ENCODE peak calls at places on chromosomes 11 and 22, in four cellular contexts. I, A, X and S are unnamed samples.
A peak's percentile ranks its signal among the peaks of the same experiment; 100 is the strongest.

GRCh38 chr22:19821523-19822300 is 33.0 kb downstream of the GNB1L start:
- DNase-seq in X (no peak), I (no peak), A (no peak), S (no peak)

GRCh38 chr22:30969532-30970355 is 679 bp downstream of the TUG1 start:
- DNase-seq in X (peak; percentile 12), A (peak; percentile 66), I (no peak), S (peak; percentile 54)

GRCh38 chr11:66069715-66070603 is at the start of gene PACS1:
- DNase-seq in A (peak; percentile 92), I (no peak), X (peak; percentile 25), S (peak; percentile 72)

GRCh38 chr11:133306019-133306418 is 226.3 kb downstream of the OPCML start:
- DNase-seq in X (no peak), I (no peak), A (no peak), S (no peak)

GRCh38 chr11:121446752-121447156 is 5.4 kb upstream of the SORL1 start:
- DNase-seq in X (peak; percentile 27), A (no peak), I (no peak), S (no peak)

GRCh38 chr11:63840356-63841060 is 1.6 kb downstream of the MARK2 start:
- DNase-seq in X (no peak), A (no peak), I (no peak), S (no peak)

GRCh38 chr22:17303840-17304779 is 65.2 kb upstream of the CECR2 start:
- DNase-seq in X (no peak), A (no peak), I (peak; percentile 77), S (no peak)

GRCh38 chr11:79661373-79661772 is 220.5 kb upstream of the TENM4 start:
- DNase-seq in A (no peak), I (no peak), X (no peak), S (no peak)

GRCh38 chr11:19320764-19321163 is 80.0 kb upstream of the E2F8 start:
- DNase-seq in X (no peak), I (no peak), A (no peak), S (no peak)

GRCh38 chr22:39341179-39341578 is 8.6 kb upstream of the SYNGR1 start:
- DNase-seq in I (no peak), A (no peak), X (no peak), S (no peak)

GRCh38 chr22:39332441-39333064 is 13.1 kb upstream of the RPL3 start:
- DNase-seq in I (peak; percentile 36), A (no peak), X (no peak), S (no peak)

DNA sequence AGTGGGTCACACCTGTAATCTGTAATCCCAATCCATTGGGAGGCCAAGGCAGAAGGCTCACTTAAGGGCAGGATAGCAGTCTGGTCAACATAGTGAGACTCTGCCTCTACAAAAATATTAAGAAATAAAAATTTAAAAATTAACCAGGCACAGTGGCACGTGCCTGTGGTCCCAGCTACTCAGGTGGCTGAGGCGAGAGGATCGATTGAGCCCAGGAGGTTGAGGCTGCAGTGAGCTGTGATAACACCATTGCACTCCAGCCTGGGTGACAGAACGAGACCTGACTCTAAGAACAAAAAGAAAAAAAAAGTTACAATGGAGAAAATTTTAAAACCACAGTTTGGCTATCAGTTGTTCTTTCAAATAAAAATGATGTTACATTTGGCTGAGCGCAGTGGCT is 13.4 kb upstream of the SYNGR1 start:
- DNase-seq in A (no peak), I (no peak), X (no peak), S (no peak)
- TF ChIP-seq TARDBP in A (no peak), I (no peak), X (no peak), S (no peak)

GRCh38 chr22:35910013-35910860 is 118.4 kb downstream of the RBFOX2 start:
- DNase-seq in A (no peak), X (no peak), I (no peak), S (no peak)
- TF ChIP-seq TARDBP in A (no peak), X (no peak), I (no peak), S (no peak)

GRCh38 chr22:38397189-38398097 is 57.6 kb downstream of the KCNJ4 start:
- DNase-seq in A (no peak), I (no peak), X (no peak), S (peak; percentile 42)
- TF ChIP-seq TARDBP in A (no peak), I (no peak), X (no peak), S (no peak)

DNA sequence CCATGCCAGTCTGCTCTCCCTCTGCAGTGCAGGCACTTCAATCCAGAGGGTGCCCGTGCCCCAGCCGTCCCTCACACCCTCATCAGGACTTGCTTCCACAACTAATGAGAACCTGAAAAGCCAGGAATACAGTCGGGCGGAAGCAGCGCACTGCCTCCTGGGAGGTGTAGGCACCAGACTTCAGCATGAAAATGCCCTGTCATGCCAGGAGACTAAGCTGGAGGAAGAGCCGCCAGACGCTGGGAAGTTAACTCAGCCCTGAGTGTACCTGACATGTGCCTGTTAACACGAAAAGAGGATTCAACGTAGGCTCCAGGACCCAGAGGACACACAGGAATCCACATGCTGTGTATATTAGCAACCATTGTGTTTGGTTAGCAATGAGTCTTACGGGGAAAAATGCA is 40.0 kb upstream of the FLI1 start:
- DNase-seq in X (no peak), I (no peak), A (no peak), S (no peak)
- TF ChIP-seq TARDBP in X (no peak), I (no peak), A (no peak), S (no peak)

DNA sequence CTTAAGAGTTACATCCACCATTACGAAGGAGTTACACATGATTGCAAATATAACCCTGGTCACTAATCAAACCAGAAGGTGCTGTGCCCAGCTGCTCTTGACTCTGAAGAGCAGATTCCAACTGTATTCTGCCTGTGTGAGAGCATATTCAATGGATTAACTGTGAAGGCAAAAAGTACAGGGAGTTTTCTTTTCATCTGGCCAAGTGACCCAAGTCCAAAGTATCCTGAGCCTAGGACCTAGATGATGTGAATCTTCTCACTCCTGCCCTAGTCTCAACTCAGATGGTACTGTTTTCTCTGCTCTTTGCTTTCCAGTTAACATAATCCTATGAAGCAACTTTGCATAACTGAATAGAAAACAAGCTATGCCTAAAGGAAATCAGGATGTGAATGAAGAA is 105.8 kb downstream of the C11orf58 start:
- DNase-seq in I (no peak), A (no peak), X (no peak), S (no peak)
- TF ChIP-seq TARDBP in I (no peak), A (no peak), X (no peak), S (no peak)

GRCh38 chr11:77876045-77876444 is 55.1 kb downstream of the AAMDC start:
- DNase-seq in A (no peak), X (no peak), I (no peak), S (no peak)

GRCh38 chr11:77883775-77884174 is 62.8 kb downstream of the AAMDC start:
- DNase-seq in A (no peak), I (no peak), X (no peak), S (no peak)

GRCh38 chr11:77882396-77882795 is 61.5 kb downstream of the AAMDC start:
- DNase-seq in X (no peak), A (no peak), I (no peak), S (no peak)

GRCh38 chr11:77874206-77874605 is 53.3 kb downstream of the AAMDC start:
- DNase-seq in I (no peak), A (no peak), X (no peak), S (no peak)

GRCh38 chr11:77879218-77879617 is 58.3 kb downstream of the AAMDC start:
- DNase-seq in I (peak; percentile 3), X (no peak), A (no peak), S (no peak)
- TF ChIP-seq TARDBP in I (no peak), X (no peak), A (no peak), S (no peak)